ENCODE peak calls at places on chromosomes 6 and 20, in four cellular contexts. N, U, M and A are unnamed samples.

GRCh38 chr20:57139342-57140093 is 126.9 kb downstream of the BMP7 start:
- DNase-seq in N (no peak), U (no peak), M (no peak), A (no peak)

GRCh38 chr6:166563805-166564204 is 22.7 kb downstream of the RAMACL start:
- DNase-seq in U (no peak), N (no peak), M (no peak), A (peak)

GRCh38 chr6:122953766-122954165 is 42.3 kb upstream of the CLVS2 start:
- DNase-seq in M (peak), N (no peak), U (no peak), A (no peak)

GRCh38 chr20:36173451-36173933 is 19.0 kb downstream of the EPB41L1 start:
- DNase-seq in N (no peak), U (no peak), M (peak), A (no peak)

GRCh38 chr6:11363881-11364576 is 131.6 kb upstream of the NEDD9 start:
- DNase-seq in N (no peak), U (no peak), M (peak), A (no peak)

GRCh38 chr20:43913291-43914025 is 1.2 kb upstream of the TOX2 start:
- DNase-seq in U (no peak), N (no peak), M (no peak), A (peak)

GRCh38 chr6:27672113-27672799 is 199.4 kb upstream of the ZNF184 start:
- DNase-seq in M (peak), U (peak), N (no peak), A (no peak)

GRCh38 chr6:143014764-143015163 is 45.9 kb upstream of the AIG1 start:
- DNase-seq in U (peak), N (no peak), M (no peak), A (no peak)

GRCh38 chr20:35003211-35004031 is 47.8 kb downstream of the MYH7B start:
- DNase-seq in U (no peak), N (no peak), M (no peak), A (no peak)

GRCh38 chr20:58392286-58392685 is 3.3 kb downstream of the VAPB start:
- DNase-seq in U (no peak), N (no peak), M (no peak), A (no peak)

GRCh38 chr20:58389324-58389967 is 417 bp downstream of the VAPB start:
- DNase-seq in U (peak), N (peak), M (no peak), A (no peak)

GRCh38 chr20:58389968-58390658 is 1.1 kb downstream of the VAPB start:
- DNase-seq in N (no peak), U (no peak), M (no peak), A (no peak)

GRCh38 chr20:58388882-58389323 is at the start of gene VAPB:
- DNase-seq in M (peak), U (peak), N (peak), A (peak)

DNA sequence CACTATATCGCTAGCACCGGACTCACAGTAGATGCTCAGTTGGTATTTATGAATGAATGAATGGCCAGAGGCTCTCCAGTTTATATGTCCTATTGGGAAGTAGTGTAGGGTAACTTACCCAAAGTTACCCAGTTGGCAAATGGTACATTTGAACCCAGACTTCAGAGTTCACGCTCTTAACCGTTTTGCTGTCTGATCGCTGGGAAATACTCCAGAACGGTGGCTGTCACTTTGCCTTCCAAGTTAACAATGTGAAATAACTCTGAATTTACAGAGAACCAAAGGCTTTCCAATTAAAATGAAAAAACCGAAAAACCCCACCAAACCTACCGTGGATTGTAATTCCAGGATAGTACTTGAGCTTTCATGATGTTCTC is 1.6 kb downstream of the VAPB start:
- DNase-seq in N (no peak), U (no peak), M (no peak), A (no peak)
- H3K4me3 ChIP-seq in N (no peak), U (peak), M (no peak), A (no peak)

DNA sequence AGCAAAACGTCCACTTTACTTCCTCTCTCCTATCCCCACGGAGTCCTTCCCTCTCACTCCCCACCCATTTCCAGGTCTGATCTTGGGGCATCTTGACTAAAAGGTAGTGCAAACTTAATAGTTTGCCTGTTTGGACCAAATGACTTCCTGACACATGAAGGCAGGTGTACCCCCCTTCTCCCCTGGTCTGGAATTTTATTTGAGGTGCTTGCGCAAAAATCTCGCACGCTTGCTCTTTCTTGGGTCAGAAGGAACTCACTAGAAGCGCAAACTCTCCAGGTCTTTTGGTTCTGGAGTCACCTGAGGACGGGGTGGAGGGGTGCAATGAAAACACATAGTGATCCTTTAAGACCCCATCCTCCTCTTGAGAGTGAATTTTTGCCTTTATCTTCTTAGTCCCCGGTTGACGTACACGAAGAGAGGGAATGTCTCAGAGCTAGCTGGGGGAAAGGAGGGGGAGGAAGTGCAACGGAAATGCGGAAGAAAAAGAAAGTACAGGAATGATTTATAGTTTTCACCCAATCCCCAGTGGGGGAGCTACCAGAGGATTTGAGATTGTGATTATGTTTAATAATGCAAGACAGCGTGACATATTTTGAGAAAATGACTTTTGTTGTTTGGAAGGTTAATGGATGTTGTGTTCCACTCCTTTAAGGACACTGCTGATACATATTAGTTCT is 4.9 kb downstream of the ADGRB3 start:
- DNase-seq in M (no peak), U (no peak), N (no peak), A (no peak)
- H3K4me3 ChIP-seq in M (no peak), U (peak), N (no peak), A (no peak)

GRCh38 chr20:53423587-53424146 is 170.0 kb downstream of the ZNF217 start:
- DNase-seq in U (no peak), N (no peak), M (no peak), A (no peak)
- H3K4me3 ChIP-seq in U (no peak), N (no peak), M (no peak), A (no peak)

GRCh38 chr20:32362924-32363364 is 4.8 kb downstream of the ASXL1 start:
- DNase-seq in N (no peak), U (no peak), M (no peak), A (no peak)
- H3K4me3 ChIP-seq in N (no peak), U (no peak), M (no peak), A (no peak)

DNA sequence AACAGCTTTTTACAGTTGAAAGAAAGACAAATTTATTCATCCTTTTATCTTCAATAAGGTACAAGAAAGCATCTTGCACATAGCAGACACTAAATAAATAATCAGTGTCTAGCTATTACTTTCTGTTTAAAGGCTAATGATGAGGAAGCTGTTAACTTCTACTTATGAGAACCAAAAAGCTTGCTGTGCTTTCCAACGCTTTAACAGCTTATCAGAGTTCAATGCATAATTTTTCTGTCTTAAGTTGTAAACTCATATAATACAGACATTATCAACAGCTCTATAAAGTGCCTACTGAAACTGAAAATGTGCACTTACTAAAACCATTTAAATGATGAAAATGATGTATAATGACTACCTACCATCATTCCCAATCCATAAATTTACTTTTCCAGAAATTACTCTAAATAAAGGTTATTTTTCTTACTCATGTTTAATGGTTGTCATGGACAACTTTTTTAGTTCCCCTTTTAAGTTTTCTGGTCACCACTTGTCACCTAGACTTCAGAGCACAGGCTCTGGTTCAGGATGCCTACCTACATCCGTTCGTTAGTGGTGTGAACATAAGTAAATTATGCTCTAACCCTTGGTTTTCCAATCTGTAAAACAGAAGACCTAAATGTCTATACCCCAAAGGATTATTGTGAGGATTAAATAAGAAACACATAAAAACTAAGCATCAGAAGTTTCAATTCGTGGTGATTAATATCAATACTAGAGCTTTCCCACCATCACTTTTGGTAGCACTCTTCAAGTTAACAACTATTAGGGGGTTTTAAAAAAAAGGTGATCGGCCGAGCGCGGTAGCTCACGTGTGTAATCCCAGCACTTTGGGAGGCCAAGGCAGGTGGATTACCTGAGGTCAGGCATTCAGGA is 8.0 kb downstream of the PNISR start:
- DNase-seq in U (no peak), M (no peak), N (no peak), A (no peak)
- H3K4me3 ChIP-seq in U (no peak), M (no peak), N (no peak), A (no peak)

DNA sequence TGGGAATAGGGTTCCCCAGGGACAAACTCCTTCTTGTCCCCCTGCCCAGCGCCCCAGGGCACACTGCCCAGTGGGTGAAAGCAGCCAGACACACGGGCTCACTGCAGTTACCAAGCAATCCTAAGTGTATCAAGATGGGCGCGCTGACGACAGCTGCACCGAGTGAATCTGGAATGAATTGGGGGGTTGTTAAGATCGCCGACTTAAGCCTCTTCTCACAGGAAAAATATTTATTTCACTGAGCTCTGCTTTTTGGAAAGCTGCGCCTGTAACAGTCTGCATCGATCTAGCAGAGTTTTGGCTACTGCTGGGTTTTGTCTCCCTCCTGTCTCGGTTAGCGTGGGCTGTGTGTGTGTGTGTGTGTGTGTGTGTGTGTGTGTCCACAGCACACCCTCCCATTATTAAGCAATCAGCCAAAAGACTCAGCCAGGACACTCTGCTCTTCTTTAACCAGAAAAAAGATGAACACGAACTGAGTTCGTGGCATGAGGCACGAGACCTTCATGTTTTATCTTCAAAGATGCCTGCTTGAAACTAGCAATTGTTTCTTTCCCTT is 35.9 kb downstream of the RIPOR3 start:
- DNase-seq in M (no peak), N (peak), U (no peak), A (peak)
- H3K4me3 ChIP-seq in M (no peak), N (peak), U (no peak), A (no peak)